ENCODE peak calls at places on chromosomes 16 and 17, in nine cellular contexts. O is uterus, Q is gastrocnemius medialis, T is heart left ventricle, U is transverse colon, S is tibial nerve, P is prostate gland, Z is body of pancreas, M is A549. D is an unnamed sample.

GRCh38 chr16:11016524-11016988 is 72.2 kb downstream of the CLEC16A start:
- DNase-seq in O (no peak), Q (no peak), T (no peak), U (no peak), S (no peak), P (no peak), Z (no peak), M (peak), D (no peak)

GRCh38 chr16:53504161-53504663 is 1.2 kb upstream of the AKTIP start:
- DNase-seq in O (peak), Q (peak), T (peak), U (peak), S (peak), P (peak), Z (peak), M (peak), D (peak)

GRCh38 chr17:4142107-4142900 is 526 bp downstream of the ZZEF1 start:
- DNase-seq in O (no peak), Q (no peak), T (peak), U (peak), S (no peak), P (no peak), Z (peak), M (peak), D (peak)

GRCh38 chr17:32015245-32016013 is 8.2 kb downstream of the LRRC37B start:
- DNase-seq in O (no peak), Q (peak), T (no peak), U (no peak), S (no peak), P (no peak), Z (peak), M (peak), D (no peak)

GRCh38 chr17:48066656-48067055 is 18.5 kb downstream of the NFE2L1 start:
- DNase-seq in O (no peak), Q (no peak), T (no peak), U (no peak), S (no peak), P (no peak), Z (no peak), M (no peak), D (no peak)

GRCh38 chr16:11049396-11050059 is 105.2 kb downstream of the CLEC16A start:
- DNase-seq in O (no peak), Q (no peak), T (no peak), U (no peak), S (no peak), P (no peak), Z (no peak), M (peak), D (peak)

GRCh38 chr17:79778504-79779087 is 648 bp downstream of the CBX2 start:
- DNase-seq in O (no peak), Q (no peak), T (no peak), U (no peak), S (no peak), P (no peak), Z (no peak), M (no peak), D (no peak)

GRCh38 chr16:73671102-73671501 is 623.2 kb upstream of the ZFHX3 start:
- DNase-seq in O (no peak), Q (no peak), T (no peak), U (no peak), S (no peak), P (no peak), Z (no peak), M (no peak), D (no peak)

GRCh38 chr17:44988256-44988942 is 20.3 kb upstream of the C1QL1 start:
- DNase-seq in O (no peak), Q (no peak), T (no peak), U (no peak), S (no peak), P (no peak), Z (peak), M (no peak), D (no peak)

GRCh38 chr17:10744509-10745000 is 14.7 kb upstream of the TMEM220 start:
- DNase-seq in O (no peak), Q (no peak), T (no peak), U (no peak), S (no peak), P (no peak), Z (no peak), M (no peak), D (no peak)

GRCh38 chr17:38355256-38355655 is 3.6 kb downstream of the SOCS7 start:
- DNase-seq in O (no peak), Q (no peak), T (no peak), U (no peak), S (no peak), P (no peak), Z (no peak), M (no peak), D (no peak)
- H3K4me3 ChIP-seq in O (no peak), Q (no peak), T (no peak), U (no peak), S (no peak), P (no peak), Z (no peak), M (no peak), D (no peak)

GRCh38 chr17:12250973-12251372 is 230.3 kb downstream of the MAP2K4 start:
- DNase-seq in O (no peak), Q (no peak), T (no peak), U (no peak), S (no peak), P (no peak), Z (no peak), M (no peak), D (no peak)

GRCh38 chr17:12257176-12257575 is 236.5 kb downstream of the MAP2K4 start:
- DNase-seq in O (no peak), Q (no peak), T (no peak), U (no peak), S (no peak), P (no peak), Z (no peak), M (no peak), D (no peak)

GRCh38 chr17:12256380-12256995 is 235.8 kb downstream of the MAP2K4 start:
- DNase-seq in O (peak), Q (no peak), T (peak), U (peak), S (peak), P (peak), Z (peak), M (peak), D (peak)

GRCh38 chr17:12254460-12254859 is 233.8 kb downstream of the MAP2K4 start:
- DNase-seq in O (no peak), Q (no peak), T (no peak), U (no peak), S (no peak), P (no peak), Z (no peak), M (no peak), D (no peak)

GRCh38 chr17:12252442-12252841 is 231.8 kb downstream of the MAP2K4 start:
- DNase-seq in O (no peak), Q (no peak), T (no peak), U (no peak), S (no peak), P (no peak), Z (no peak), M (no peak), D (no peak)
- H3K27ac ChIP-seq in O (no peak), Q (no peak), T (no peak), U (no peak), S (no peak), P (no peak), Z (no peak), M (no peak), D (no peak)

DNA sequence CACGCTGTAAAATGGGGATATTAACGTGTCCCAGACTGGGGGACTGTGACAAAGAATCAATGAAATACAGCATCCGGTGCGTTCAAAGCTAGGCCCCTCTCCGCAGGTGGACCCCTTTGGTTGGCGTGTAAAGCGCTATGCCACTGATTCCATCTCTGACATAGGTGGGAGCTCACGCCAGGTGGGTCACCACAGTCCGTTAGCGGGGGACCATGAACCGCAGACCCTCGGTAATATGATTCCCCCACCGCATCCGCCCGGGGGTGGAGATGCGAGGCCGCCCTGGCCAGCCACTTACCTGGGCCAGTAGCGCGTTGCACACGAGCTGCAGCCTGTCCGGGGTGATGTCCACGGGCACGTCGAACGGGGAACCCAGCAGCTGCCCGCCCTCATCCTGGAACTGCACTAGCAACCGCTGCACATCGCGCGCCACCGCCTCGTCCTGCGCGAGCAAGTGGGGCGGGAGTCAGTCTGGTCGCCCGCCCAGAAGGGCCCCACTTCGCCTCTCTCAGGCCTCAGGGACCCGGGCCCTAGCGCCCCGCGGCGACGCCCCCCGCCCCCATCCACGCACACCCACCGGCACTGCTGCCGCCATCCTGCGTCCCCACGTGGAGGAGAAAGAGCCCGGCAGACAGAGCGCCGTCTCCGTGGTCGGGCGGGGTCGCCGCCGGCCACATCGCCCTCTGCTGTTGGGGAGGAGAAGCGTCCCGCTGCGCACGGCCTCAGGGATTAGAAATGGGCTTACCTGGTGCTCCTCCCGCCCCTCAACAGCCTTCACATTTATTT is at the start of gene NLE1:
- DNase-seq in O (peak), Q (peak), T (peak), U (peak), S (peak), P (peak), Z (peak), M (peak), D (peak)
- TF ChIP-seq POLR2A in O (no peak), Q (no peak), T (peak), U (peak), S (no peak), P (no peak), Z (peak), M (peak), D (no peak)

DNA sequence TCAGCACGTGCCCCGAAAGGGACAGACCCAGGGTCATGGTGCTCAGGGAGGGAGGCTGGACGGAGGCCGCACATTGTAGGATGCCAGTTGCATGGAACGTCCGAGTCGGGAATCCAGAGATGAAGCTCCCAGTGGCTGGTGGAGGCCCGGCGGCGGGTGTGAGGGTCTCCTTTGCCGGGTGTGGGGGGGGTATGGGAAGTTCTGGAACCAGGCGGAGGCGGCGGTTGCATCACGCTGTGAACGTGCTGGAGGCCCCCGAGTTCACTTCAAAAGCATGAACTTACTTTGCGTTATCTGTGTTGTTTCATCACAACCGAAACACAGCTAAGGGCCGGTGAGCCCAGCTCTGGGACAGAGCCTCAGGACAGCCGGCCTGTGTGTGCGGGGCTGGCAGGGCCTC is 73.4 kb upstream of the GNG13 start:
- DNase-seq in O (no peak), Q (no peak), T (no peak), U (no peak), S (no peak), P (no peak), Z (no peak), M (no peak), D (no peak)
- H3K4me3 ChIP-seq in O (no peak), Q (no peak), T (no peak), U (no peak), S (no peak), P (no peak), Z (no peak), M (no peak), D (no peak)

DNA sequence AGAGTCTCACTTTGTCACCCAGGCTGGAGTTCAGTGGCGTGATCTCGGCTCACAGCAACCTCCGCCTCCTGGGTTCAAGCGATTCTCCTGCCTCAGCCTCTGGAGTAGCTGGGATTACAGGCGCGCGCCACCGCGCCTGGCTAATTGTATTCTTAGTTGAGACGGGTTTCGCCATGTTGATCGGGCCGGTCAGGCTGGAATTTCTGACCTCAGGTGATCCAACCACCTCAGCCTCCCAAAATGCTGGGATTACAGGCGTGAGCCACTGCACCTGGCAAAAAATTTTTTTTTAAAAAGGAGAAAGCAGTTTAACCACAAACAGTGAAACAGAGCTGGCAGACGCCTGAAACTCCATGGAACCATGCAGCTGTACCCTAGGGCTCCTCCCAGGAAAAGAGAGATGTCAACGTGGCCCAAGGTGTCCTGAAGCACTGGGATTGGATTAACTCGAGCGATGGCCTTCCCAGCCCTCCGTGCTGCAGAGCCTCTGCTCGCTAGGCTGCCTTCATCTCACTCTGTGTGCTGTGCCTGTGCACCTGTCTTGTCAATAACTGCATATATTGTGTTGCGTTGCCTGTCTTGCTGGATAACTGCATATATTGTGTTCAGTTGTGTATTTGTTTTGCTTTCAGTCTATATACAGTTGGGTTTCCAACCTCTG is 29.6 kb upstream of the FOXK2 start:
- DNase-seq in O (no peak), Q (no peak), T (no peak), U (no peak), S (no peak), P (no peak), Z (no peak), M (no peak), D (no peak)
- H3K27ac ChIP-seq in O (no peak), Q (peak), T (peak), U (no peak), S (no peak), P (no peak), Z (no peak), M (no peak), D (no peak)

GRCh38 chr16:84595052-84595481 is 22.8 kb downstream of the COTL1 start:
- DNase-seq in O (peak), Q (no peak), T (no peak), U (peak), S (no peak), P (peak), Z (peak), M (no peak), D (no peak)
- TF ChIP-seq POLR2A in O (no peak), Q (no peak), T (no peak), U (no peak), S (no peak), P (no peak), Z (no peak), M (no peak), D (no peak)

DNA sequence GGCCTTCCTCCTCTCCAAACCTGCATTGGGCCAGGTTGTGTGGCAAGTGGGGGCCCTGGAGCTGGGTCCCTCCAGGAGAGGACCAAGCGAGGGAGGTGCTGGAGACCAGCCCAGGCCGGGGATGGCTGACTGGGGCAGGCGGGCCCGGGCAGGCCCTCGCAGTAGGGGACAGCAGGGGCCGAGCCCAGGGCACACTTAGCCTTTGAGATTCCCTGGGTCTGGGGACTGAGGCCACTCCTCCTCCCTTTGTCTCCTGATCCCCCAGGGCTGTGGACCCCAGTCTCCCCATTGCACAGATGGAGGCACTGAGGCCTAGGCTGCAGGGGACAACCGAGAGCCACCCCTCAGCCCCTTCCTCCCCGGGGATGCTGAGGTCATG is 5.2 kb downstream of the FOXJ1 start:
- DNase-seq in O (no peak), Q (no peak), T (no peak), U (no peak), S (no peak), P (no peak), Z (no peak), M (no peak), D (no peak)
- H3K4me3 ChIP-seq in O (no peak), Q (no peak), T (no peak), U (no peak), S (no peak), P (no peak), Z (no peak), M (no peak), D (no peak)

DNA sequence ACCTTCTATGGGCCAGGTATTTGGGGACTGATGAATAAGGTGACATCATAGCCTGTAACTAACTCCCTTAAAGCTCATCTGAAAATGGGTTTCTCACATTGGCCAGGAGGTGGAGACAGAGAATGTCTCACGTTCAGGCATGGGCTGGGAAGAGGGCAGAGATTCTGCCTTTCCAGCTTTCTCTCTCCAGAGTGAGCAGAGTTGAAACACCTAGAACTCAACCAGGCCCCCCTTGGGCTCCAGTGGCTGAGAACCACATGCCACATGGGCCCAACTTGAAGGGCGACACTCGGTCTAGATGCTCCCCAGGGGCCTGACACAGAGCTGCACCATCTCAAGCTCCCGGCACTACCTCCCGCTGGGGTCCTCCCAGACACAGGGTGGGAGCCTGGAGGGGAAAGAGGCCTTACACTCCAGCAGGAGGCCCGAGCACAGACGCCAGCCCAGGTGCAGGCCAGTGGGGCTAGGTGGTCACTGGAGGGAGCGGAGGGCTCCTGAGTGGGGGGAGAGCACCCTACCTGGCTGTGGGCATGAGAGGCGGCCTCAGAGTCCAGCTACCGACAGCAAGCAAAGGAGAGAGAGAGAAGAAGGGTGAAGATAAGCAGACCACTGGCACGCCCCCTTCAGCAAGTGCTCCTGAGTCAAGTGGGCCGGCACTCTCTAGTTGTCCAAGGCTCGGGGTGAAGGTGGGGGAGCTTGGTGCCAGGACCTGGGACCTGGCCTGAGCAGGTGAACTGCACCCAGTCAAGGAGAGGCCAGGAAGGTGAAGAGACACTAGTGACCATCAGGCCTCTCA is 55.9 kb downstream of the MYO18A start:
- DNase-seq in O (peak), Q (no peak), T (peak), U (no peak), S (peak), P (no peak), Z (peak), M (peak), D (peak)
- H3K27ac ChIP-seq in O (no peak), Q (peak), T (peak), U (no peak), S (no peak), P (no peak), Z (no peak), M (peak), D (no peak)

D was measured in adrenal gland.